ENCODE peak calls at places on chromosome 1, in four cellular contexts. M is brain microvascular endothelial cell, L is mammary epithelial cell, G is HCT116. D is an unnamed sample.

GRCh38 chr1:223771814-223772770 is 59.8 kb downstream of the CAPN2 start:
- DNase-seq in M (peak), L (peak), G (peak), D (no peak)

GRCh38 chr1:147201276-147201675 is 23.9 kb downstream of the FMO5 start:
- DNase-seq in M (no peak), L (peak), G (no peak), D (no peak)

GRCh38 chr1:116826818-116827606 is 72.8 kb downstream of the CD2 start:
- DNase-seq in M (peak), L (peak), G (no peak), D (no peak)

GRCh38 chr1:222090103-222090502 is 348.2 kb upstream of the DUSP10 start:
- DNase-seq in M (no peak), L (peak), G (no peak), D (no peak)

GRCh38 chr1:53525595-53525994 is 66.4 kb downstream of the DMRTB1 start:
- DNase-seq in M (peak), L (no peak), G (no peak), D (no peak)

GRCh38 chr1:78535286-78535685 is 44.5 kb downstream of the PTGFR start:
- DNase-seq in M (no peak), L (no peak), G (no peak), D (no peak)

GRCh38 chr1:225504776-225505175 is 76.9 kb upstream of the LBR start:
- DNase-seq in M (no peak), L (no peak), G (no peak), D (no peak)

GRCh38 chr1:214289574-214290272 is 8.8 kb downstream of the SMYD2 start:
- DNase-seq in M (no peak), L (no peak), G (no peak), D (no peak)

GRCh38 chr1:91774520-91775203 is 111.3 kb downstream of the TGFBR3 start:
- DNase-seq in M (peak), L (no peak), G (no peak), D (no peak)

GRCh38 chr1:205453466-205453865 is 2.4 kb downstream of the BLACAT1 start:
- DNase-seq in M (no peak), L (no peak), G (no peak), D (no peak)

GRCh38 chr1:46558141-46558963 is 6.9 kb upstream of the KNCN start:
- DNase-seq in M (no peak), L (no peak), G (no peak), D (no peak)

GRCh38 chr1:59077739-59078503 is 219.0 kb upstream of the FGGY start:
- DNase-seq in M (no peak), L (no peak), G (no peak), D (no peak)

GRCh38 chr1:162136760-162137537 is 67.5 kb downstream of the NOS1AP start:
- DNase-seq in M (peak), L (peak), G (peak), D (no peak)

GRCh38 chr1:119735217-119735616 is 23.5 kb downstream of the PHGDH start:
- DNase-seq in M (no peak), L (no peak), G (no peak), D (no peak)

GRCh38 chr1:219283541-219283940 is 109.9 kb downstream of the LYPLAL1 start:
- DNase-seq in M (no peak), L (no peak), G (no peak), D (no peak)

GRCh38 chr1:53517821-53518352 is 58.7 kb downstream of the DMRTB1 start:
- DNase-seq in M (no peak), L (no peak), G (no peak), D (no peak)

GRCh38 chr1:193558491-193559028 is 372.1 kb upstream of the B3GALT2 start:
- DNase-seq in M (peak), L (peak), G (peak), D (no peak)

GRCh38 chr1:221809101-221810029 is 67.5 kb upstream of the DUSP10 start:
- DNase-seq in M (no peak), L (no peak), G (no peak), D (no peak)

GRCh38 chr1:200364121-200364759 is 45.6 kb downstream of the ZNF281 start:
- DNase-seq in M (no peak), L (no peak), G (no peak), D (no peak)

GRCh38 chr1:151255381-151255780 is 847 bp downstream of the PSMD4 start:
- DNase-seq in M (peak), L (peak), G (no peak), D (no peak)

GRCh38 chr1:194052514-194053333 is 866.3 kb upstream of the B3GALT2 start:
- DNase-seq in M (no peak), L (no peak), G (no peak), D (no peak)

GRCh38 chr1:185627136-185627535 is 107.1 kb upstream of the HMCN1 start:
- DNase-seq in M (no peak), L (no peak), G (no peak), D (no peak)

GRCh38 chr1:108190686-108191416 is 9.3 kb downstream of the SLC25A24 start:
- DNase-seq in M (no peak), L (no peak), G (no peak), D (no peak)

GRCh38 chr1:53557369-53557768 is 98.2 kb downstream of the DMRTB1 start:
- DNase-seq in M (no peak), L (no peak), G (no peak), D (no peak)

GRCh38 chr1:63327417-63328139 is 5.2 kb downstream of the FOXD3 start:
- DNase-seq in M (peak), L (peak), G (peak), D (no peak)

GRCh38 chr1:148158594-148158993 is 6.5 kb upstream of the NBPF11 start:
- DNase-seq in M (no peak), L (no peak), G (no peak), D (no peak)

GRCh38 chr1:91817506-91817905 is 68.4 kb downstream of the TGFBR3 start:
- DNase-seq in M (no peak), L (no peak), G (no peak), D (no peak)

GRCh38 chr1:170402451-170403311 is 129.3 kb upstream of the GORAB start:
- DNase-seq in M (no peak), L (no peak), G (no peak), D (no peak)

GRCh38 chr1:197526736-197527371 is 248.4 kb downstream of the DENND1B start:
- DNase-seq in M (no peak), L (peak), G (peak), D (no peak)

GRCh38 chr1:183304466-183305122 is 113.6 kb downstream of the NMNAT2 start:
- DNase-seq in M (no peak), L (no peak), G (no peak), D (no peak)

GRCh38 chr1:20472860-20473711 is 12.9 kb downstream of the CAMK2N1 start:
- DNase-seq in M (no peak), L (no peak), G (no peak), D (no peak)

GRCh38 chr1:164311376-164311775 is 247.6 kb upstream of the PBX1 start:
- DNase-seq in M (no peak), L (no peak), G (no peak), D (no peak)

GRCh38 chr1:13950637-13951036 is 250.6 kb downstream of the PRDM2 start:
- DNase-seq in M (no peak), L (no peak), G (peak), D (no peak)

GRCh38 chr1:32997381-32997891 is 32.8 kb upstream of the RNF19B start:
- DNase-seq in M (peak), L (peak), G (no peak), D (no peak)

GRCh38 chr1:190320952-190321351 is 156.7 kb downstream of the BRINP3 start:
- DNase-seq in M (peak), L (peak), G (peak), D (no peak)

GRCh38 chr1:84299536-84300260 is 1.8 kb upstream of the SAMD13 start:
- DNase-seq in M (no peak), L (no peak), G (no peak), D (no peak)
- H3K4me3 ChIP-seq in M (peak), L (peak), G (peak), D (peak)

GRCh38 chr1:61088163-61088840 is 5.9 kb downstream of the NFIA start:
- DNase-seq in M (no peak), L (no peak), G (no peak), D (no peak)
- H3K4me3 ChIP-seq in M (no peak), L (no peak), G (no peak), D (no peak)

GRCh38 chr1:6259491-6260362 is 1.2 kb downstream of the GPR153 start:
- DNase-seq in M (peak), L (peak), G (peak), D (no peak)
- H3K4me3 ChIP-seq in M (peak), L (no peak), G (peak), D (peak)

GRCh38 chr1:210222288-210223006 is 10.1 kb upstream of the SERTAD4 start:
- DNase-seq in M (no peak), L (no peak), G (no peak), D (no peak)
- H3K4me3 ChIP-seq in M (no peak), L (no peak), G (no peak), D (no peak)

GRCh38 chr1:247419326-247419725 is 3.4 kb downstream of the NLRP3 start:
- DNase-seq in M (no peak), L (no peak), G (no peak), D (no peak)

GRCh38 chr1:247421074-247421473 is 5.1 kb downstream of the NLRP3 start:
- DNase-seq in M (no peak), L (peak), G (no peak), D (no peak)

GRCh38 chr1:247417786-247418185 is 1.8 kb downstream of the NLRP3 start:
- DNase-seq in M (no peak), L (no peak), G (no peak), D (no peak)

GRCh38 chr1:247411583-247412295 is 4.2 kb upstream of the NLRP3 start:
- DNase-seq in M (no peak), L (no peak), G (no peak), D (no peak)

GRCh38 chr1:247415423-247416361 is at the start of gene NLRP3:
- DNase-seq in M (peak), L (peak), G (no peak), D (no peak)
- H3K4me3 ChIP-seq in M (peak), L (no peak), G (no peak), D (peak)

GRCh38 chr1:41592451-41593125 is 108.1 kb upstream of the EDN2 start:
- DNase-seq in M (no peak), L (no peak), G (no peak), D (no peak)

GRCh38 chr1:41599912-41600311 is 115.4 kb upstream of the EDN2 start:
- DNase-seq in M (peak), L (no peak), G (no peak), D (no peak)

DNA sequence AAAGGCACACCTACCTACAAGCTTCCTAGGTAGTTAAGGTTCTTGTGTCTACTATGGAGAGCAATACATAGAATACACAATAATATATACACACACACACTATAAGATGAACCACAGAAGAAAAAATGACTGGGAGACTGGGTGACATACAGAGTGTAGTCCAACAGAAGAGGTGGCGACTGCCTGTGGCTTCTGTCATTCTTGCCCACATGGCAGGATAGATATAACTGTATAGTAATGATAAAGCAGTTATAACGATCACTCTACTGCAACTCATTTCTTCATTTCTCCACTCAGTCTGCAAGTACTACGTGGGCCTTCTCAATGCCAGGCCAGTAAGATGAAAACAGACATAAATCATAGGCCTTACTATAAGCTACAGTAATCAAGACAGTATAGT is 113.8 kb upstream of the EDN2 start:
- DNase-seq in M (no peak), L (no peak), G (no peak), D (no peak)
- H3K4me3 ChIP-seq in M (no peak), L (no peak), G (no peak), D (no peak)

GRCh38 chr1:235329139-235329808 is 904 bp downstream of the GGPS1 start:
- DNase-seq in M (peak), L (no peak), G (no peak), D (no peak)

GRCh38 chr1:235328271-235329138 is at the start of gene GGPS1:
- DNase-seq in M (peak), L (peak), G (peak), D (peak)

GRCh38 chr1:235330918-235331285 is 2.5 kb downstream of the GGPS1 start:
- DNase-seq in M (no peak), L (no peak), G (no peak), D (no peak)

GRCh38 chr1:235327559-235328270 is at the start of gene ARID4B:
- DNase-seq in M (no peak), L (no peak), G (no peak), D (peak)

GRCh38 chr1:235331391-235331790 is 3.0 kb downstream of the GGPS1 start:
- DNase-seq in M (no peak), L (no peak), G (no peak), D (no peak)
- H3K4me3 ChIP-seq in M (no peak), L (no peak), G (no peak), D (no peak)

DNA sequence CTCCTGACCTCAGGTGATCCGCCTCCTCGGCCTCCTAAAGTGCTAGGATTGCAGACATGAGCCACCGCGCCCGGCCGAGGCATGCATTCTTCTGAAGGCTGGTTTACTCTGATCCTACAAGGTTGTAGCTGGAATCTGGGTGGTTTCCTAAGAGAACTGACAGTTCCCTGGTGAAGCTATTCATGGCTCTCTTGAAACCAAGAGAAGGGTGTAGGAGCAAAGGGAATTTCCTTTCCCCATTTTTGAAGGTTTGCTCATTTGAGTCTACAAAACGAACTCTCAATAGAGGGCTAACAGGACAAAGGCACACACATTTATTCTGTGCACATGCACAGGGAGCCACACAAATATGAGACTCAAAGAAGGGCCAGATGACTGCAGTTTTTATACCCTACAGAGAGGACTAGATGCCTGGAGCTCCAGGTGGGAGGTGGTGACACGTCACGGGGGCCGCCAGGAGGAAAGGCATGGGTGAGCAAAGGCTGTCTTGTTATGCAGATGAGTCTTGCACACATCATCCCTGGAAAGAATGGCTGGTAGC is 49.5 kb upstream of the ERRFI1 start:
- DNase-seq in M (no peak), L (peak), G (no peak), D (no peak)
- H3K4me3 ChIP-seq in M (no peak), L (no peak), G (no peak), D (no peak)

DNA sequence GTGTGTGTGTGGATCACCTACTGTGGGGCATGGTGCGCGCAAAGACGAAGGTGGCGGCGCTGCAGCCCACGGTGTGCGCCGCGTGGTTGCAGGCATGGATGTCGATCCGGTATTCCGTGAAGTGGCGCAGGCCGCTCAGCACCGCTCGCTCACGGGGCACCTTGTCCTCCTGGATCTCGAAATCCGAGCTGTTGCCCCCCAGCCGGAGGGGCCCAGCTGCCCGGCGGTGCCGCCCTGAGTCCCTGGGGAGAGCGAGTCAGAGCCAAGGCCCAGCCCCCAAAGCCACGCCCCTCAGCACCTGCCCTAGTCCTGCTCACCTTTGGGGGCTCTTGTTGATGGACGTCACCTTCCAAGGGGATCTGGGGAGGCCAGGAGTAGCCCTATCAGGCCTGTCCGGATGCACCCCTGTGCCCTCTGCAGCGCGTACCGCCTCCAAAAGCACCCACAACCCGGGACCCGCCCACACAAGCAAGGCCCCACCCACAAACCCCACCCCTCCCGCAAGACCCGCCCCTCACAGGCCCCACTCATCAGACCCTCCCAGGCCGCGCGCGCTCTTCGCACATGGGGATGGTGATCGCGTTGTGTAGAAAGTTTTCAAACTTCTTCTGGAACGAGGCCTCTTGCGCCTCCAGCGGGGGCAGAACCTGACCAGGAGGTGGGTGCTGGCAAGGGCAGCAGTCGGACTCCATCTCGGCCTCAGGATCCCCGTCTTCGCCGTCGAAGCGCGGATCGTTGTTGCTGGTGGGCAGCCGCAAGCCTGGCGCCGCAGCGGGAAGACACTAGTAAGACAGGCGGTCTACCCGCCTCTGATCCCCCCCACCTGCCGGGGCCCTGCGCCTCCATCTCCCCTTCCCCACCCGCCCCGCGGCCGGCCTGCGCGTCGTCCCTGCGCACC is 13.6 kb downstream of the INSRR start:
- DNase-seq in M (no peak), L (no peak), G (no peak), D (no peak)
- H3K4me3 ChIP-seq in M (no peak), L (no peak), G (no peak), D (no peak)

GRCh38 chr1:43981636-43982035 is 2.6 kb downstream of the B4GALT2 start:
- DNase-seq in M (no peak), L (no peak), G (no peak), D (no peak)

GRCh38 chr1:43982241-43982640 is 3.2 kb downstream of the B4GALT2 start:
- DNase-seq in M (no peak), L (no peak), G (no peak), D (no peak)

GRCh38 chr1:43980255-43981134 is 1.5 kb downstream of the B4GALT2 start:
- DNase-seq in M (no peak), L (peak), G (no peak), D (no peak)

GRCh38 chr1:43979528-43980254 is 681 bp downstream of the B4GALT2 start:
- DNase-seq in M (peak), L (peak), G (no peak), D (no peak)

GRCh38 chr1:43981135-43981491 is 2.1 kb downstream of the B4GALT2 start:
- DNase-seq in M (no peak), L (peak), G (no peak), D (no peak)
- H3K4me3 ChIP-seq in M (no peak), L (no peak), G (no peak), D (peak)

D was measured in esophagus squamous epithelium.